ENCODE peak calls at places on chromosome 13, in four cellular contexts. W is IMR-90, S is neuronal stem cell, B is mesendoderm. Q is an unnamed sample.

GRCh38 chr13:98690348-98691041 is 62.0 kb downstream of the SLC15A1 start:
- DNase-seq in B (no peak), S (no peak), W (no peak), Q (no peak)

GRCh38 chr13:69485991-69486592 is 621.5 kb upstream of the ATXN8OS start:
- DNase-seq in B (peak), W (no peak), S (no peak), Q (no peak)

GRCh38 chr13:61880576-61881283 is 465.1 kb upstream of the PCDH20 start:
- DNase-seq in W (peak), S (no peak), B (peak), Q (peak)

GRCh38 chr13:47680752-47681151 is 320.3 kb downstream of the SUCLA2 start:
- DNase-seq in B (no peak), W (peak), S (no peak), Q (peak)

GRCh38 chr13:93262729-93263128 is 36.1 kb downstream of the GPC6 start:
- DNase-seq in S (no peak), B (no peak), W (peak), Q (peak)

GRCh38 chr13:48492123-48493075 is 40.5 kb downstream of the RCBTB2 start:
- DNase-seq in S (no peak), B (no peak), W (peak), Q (peak)

GRCh38 chr13:106176103-106176502 is 359.4 kb downstream of the EFNB2 start:
- DNase-seq in S (no peak), B (peak), W (peak), Q (peak)

GRCh38 chr13:22427783-22428182 is 753.0 kb upstream of the SGCG start:
- DNase-seq in B (no peak), S (no peak), W (no peak), Q (no peak)

GRCh38 chr13:94384217-94384905 is 95.1 kb downstream of the DCT start:
- DNase-seq in S (no peak), B (no peak), W (peak), Q (no peak)

GRCh38 chr13:81987159-81987558 is 1646.2 kb upstream of the SPRY2 start:
- DNase-seq in B (peak), S (no peak), W (no peak), Q (no peak)

GRCh38 chr13:74593688-74594087 is 459.5 kb upstream of the KLF12 start:
- DNase-seq in S (no peak), W (no peak), B (no peak), Q (no peak)

GRCh38 chr13:67023088-67023893 is 206.8 kb downstream of the PCDH9 start:
- DNase-seq in W (peak), B (peak), S (peak), Q (peak)

GRCh38 chr13:66714795-66715194 is 515.3 kb downstream of the PCDH9 start:
- DNase-seq in S (no peak), B (peak), W (no peak), Q (no peak)

GRCh38 chr13:76878043-76878442 is 8.2 kb downstream of the KCTD12 start:
- DNase-seq in W (no peak), S (no peak), B (no peak), Q (no peak)

GRCh38 chr13:34733720-34734119 is 208.3 kb upstream of the NBEA start:
- DNase-seq in W (no peak), S (peak), B (peak), Q (peak)

GRCh38 chr13:75372517-75372916 is 109.5 kb downstream of the TBC1D4 start:
- DNase-seq in W (peak), B (peak), S (peak), Q (peak)

GRCh38 chr13:102399791-102400618 is 1.8 kb downstream of the FGF14 start:
- DNase-seq in W (no peak), B (peak), S (no peak), Q (peak)

GRCh38 chr13:51125495-51126226 is 14.6 kb upstream of the C13orf42 start:
- DNase-seq in B (peak), W (peak), S (peak), Q (peak)

GRCh38 chr13:38582133-38582532 is 104.7 kb upstream of the FREM2 start:
- DNase-seq in W (peak), B (peak), S (peak), Q (peak)

GRCh38 chr13:79660361-79660760 is 179.4 kb downstream of the NDFIP2 start:
- DNase-seq in S (no peak), W (no peak), B (no peak), Q (no peak)
- H2BK120ac ChIP-seq in S (no peak), W (no peak), B (no peak), Q (no peak)

GRCh38 chr13:20401586-20401957 is 124.1 kb downstream of the CRYL1 start:
- DNase-seq in W (no peak), B (no peak), S (no peak), Q (no peak)
- H2BK120ac ChIP-seq in W (no peak), B (no peak), S (no peak), Q (no peak)

GRCh38 chr13:28741080-28741479 is 22.3 kb upstream of the SLC46A3 start:
- DNase-seq in B (no peak), W (peak), S (no peak), Q (peak)

GRCh38 chr13:28743045-28743444 is 24.3 kb upstream of the SLC46A3 start:
- DNase-seq in S (no peak), B (no peak), W (no peak), Q (no peak)

GRCh38 chr13:28744091-28744536 is 25.3 kb upstream of the SLC46A3 start:
- DNase-seq in S (no peak), B (peak), W (peak), Q (peak)

GRCh38 chr13:28744656-28745055 is 25.9 kb upstream of the SLC46A3 start:
- DNase-seq in W (no peak), S (no peak), B (peak), Q (no peak)

DNA sequence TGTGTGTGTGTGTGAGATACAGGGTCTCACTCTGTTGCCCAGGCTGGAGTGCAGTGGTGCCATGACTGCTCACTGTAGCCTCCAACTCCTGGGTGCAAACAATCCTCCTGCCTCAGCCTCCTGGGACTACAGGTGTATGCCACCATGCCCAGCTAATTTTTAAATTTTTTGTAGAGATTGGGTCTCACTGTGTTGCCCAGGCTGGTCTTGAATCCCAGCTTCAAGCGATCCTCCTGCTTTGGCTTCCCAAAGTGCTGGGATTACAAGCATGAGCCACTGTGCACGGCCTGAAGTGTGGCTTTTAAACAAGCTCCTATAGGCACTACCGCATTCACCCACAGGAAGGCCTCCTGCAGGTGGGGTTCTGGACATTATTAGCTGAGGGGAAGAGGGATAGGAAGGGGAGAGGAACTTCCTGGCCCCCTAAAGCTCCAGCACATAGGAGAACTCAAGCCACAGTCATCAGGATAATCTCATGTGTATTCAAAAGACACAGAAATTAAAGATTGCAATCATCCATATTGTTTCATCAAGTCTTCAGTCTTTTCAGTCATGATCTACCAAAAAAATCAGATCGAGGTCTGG is 24.8 kb upstream of the SLC46A3 start:
- DNase-seq in S (no peak), W (no peak), B (no peak), Q (no peak)
- H2BK120ac ChIP-seq in S (no peak), W (no peak), B (peak), Q (no peak)

GRCh38 chr13:29849731-29850212 is 645 bp downstream of the UBL3 start:
- DNase-seq in W (peak), B (peak), S (no peak), Q (peak)
- H2BK120ac ChIP-seq in W (peak), B (no peak), S (no peak), Q (peak)

GRCh38 chr13:97432917-97433726 is 847 bp upstream of the RAP2A start:
- DNase-seq in B (peak), S (peak), W (peak), Q (peak)
- H2BK120ac ChIP-seq in B (peak), S (no peak), W (peak), Q (peak)

GRCh38 chr13:27673911-27674310 is 52.2 kb downstream of the POLR1D start:
- DNase-seq in B (no peak), S (no peak), W (no peak), Q (no peak)
- H2BK120ac ChIP-seq in B (no peak), S (no peak), W (no peak), Q (no peak)

GRCh38 chr13:40662866-40663265 is 3.6 kb downstream of the FOXO1 start:
- DNase-seq in B (peak), S (no peak), W (no peak), Q (no peak)

GRCh38 chr13:40660692-40661091 is 5.7 kb downstream of the FOXO1 start:
- DNase-seq in W (no peak), B (no peak), S (no peak), Q (no peak)

GRCh38 chr13:40657307-40657706 is 9.1 kb downstream of the FOXO1 start:
- DNase-seq in W (no peak), B (no peak), S (no peak), Q (no peak)

GRCh38 chr13:40657961-40658360 is 8.5 kb downstream of the FOXO1 start:
- DNase-seq in S (no peak), B (no peak), W (no peak), Q (no peak)

GRCh38 chr13:40660270-40660669 is 6.2 kb downstream of the FOXO1 start:
- DNase-seq in W (no peak), B (no peak), S (no peak), Q (no peak)
- H2BK120ac ChIP-seq in W (no peak), B (peak), S (no peak), Q (no peak)